ENCODE peak calls at places on chromosomes 6 and 20, in five cellular contexts. M, B, E, C and R are unnamed samples.

GRCh38 chr6:13462380-13463326 is 24.7 kb downstream of the GFOD1 start:
- DNase-seq in B (peak; percentile 60), E (no peak), C (no peak), M (no peak), R (no peak)

GRCh38 chr20:44532981-44533331 is 11.1 kb upstream of the SERINC3 start:
- DNase-seq in B (no peak), C (no peak), E (no peak), M (no peak), R (no peak)

GRCh38 chr6:44007818-44008660 is 119.2 kb downstream of the MRPL14 start:
- DNase-seq in M (no peak), E (no peak), C (no peak), B (no peak), R (no peak)

GRCh38 chr6:167722634-167723309 is 103.9 kb upstream of the AFDN start:
- DNase-seq in E (no peak), B (no peak), M (no peak), C (no peak), R (no peak)

GRCh38 chr6:41531591-41532582 is 14.3 kb upstream of the FOXP4 start:
- DNase-seq in C (no peak), E (peak; percentile 18), B (no peak), M (no peak), R (peak; percentile 67)

GRCh38 chr20:46021361-46022359 is 7.4 kb upstream of the SLC12A5 start:
- DNase-seq in M (peak; percentile 63), E (peak; percentile 53), B (peak; percentile 97), C (no peak), R (peak; percentile 40)

GRCh38 chr6:36610041-36610440 is 15.9 kb downstream of the SRSF3 start:
- DNase-seq in B (no peak), E (no peak), C (no peak), M (no peak), R (no peak)

GRCh38 chr6:142824491-142824890 is 120.5 kb downstream of the HIVEP2 start:
- DNase-seq in C (no peak), B (no peak), M (no peak), E (no peak), R (no peak)

GRCh38 chr6:154638369-154638768 is 94.8 kb upstream of the SCAF8 start:
- DNase-seq in M (no peak), C (no peak), E (no peak), B (no peak), R (no peak)

GRCh38 chr6:52063584-52064400 is 23.6 kb downstream of the PKHD1 start:
- DNase-seq in C (no peak), B (peak; percentile 79), M (no peak), E (peak; percentile 35), R (peak; percentile 81)

GRCh38 chr20:21191839-21192238 is 66.0 kb downstream of the KIZ start:
- DNase-seq in C (peak; percentile 52), E (no peak), B (peak; percentile 92), M (no peak), R (no peak)

GRCh38 chr6:168404560-168404959 is 36.4 kb upstream of the SMOC2 start:
- DNase-seq in B (no peak), M (no peak), E (no peak), C (no peak), R (no peak)

GRCh38 chr6:133621751-133622150 is 267.2 kb upstream of the TCF21 start:
- DNase-seq in M (no peak), E (no peak), B (no peak), C (no peak), R (no peak)

GRCh38 chr6:156557269-156557885 is 219.8 kb upstream of the ARID1B start:
- DNase-seq in M (no peak), B (peak; percentile 42), C (no peak), E (no peak), R (no peak)

GRCh38 chr20:47230811-47231256 is 125.7 kb downstream of the ZMYND8 start:
- DNase-seq in E (no peak), C (no peak), M (no peak), B (no peak), R (no peak)

GRCh38 chr20:49167811-49168507 is 20.2 kb downstream of the STAU1 start:
- DNase-seq in C (no peak), M (no peak), B (no peak), E (no peak), R (no peak)

GRCh38 chr20:49172413-49172812 is 15.7 kb downstream of the STAU1 start:
- DNase-seq in B (no peak), C (no peak), M (no peak), E (no peak), R (no peak)

GRCh38 chr20:49171928-49172327 is 16.2 kb downstream of the STAU1 start:
- DNase-seq in B (no peak), M (no peak), E (no peak), C (no peak), R (no peak)

GRCh38 chr20:49169547-49169946 is 18.6 kb downstream of the STAU1 start:
- DNase-seq in B (no peak), E (no peak), C (no peak), M (no peak), R (no peak)

GRCh38 chr20:49170714-49171113 is 17.4 kb downstream of the STAU1 start:
- DNase-seq in C (no peak), E (no peak), B (no peak), M (no peak), R (no peak)
- H3K27ac ChIP-seq in C (no peak overlapping the region), E (no peak overlapping the region), B (no peak overlapping the region), M (no peak overlapping the region), R (no peak overlapping the region)

GRCh38 chr20:57480444-57481152 is 44.3 kb downstream of the CTCFL start:
- DNase-seq in B (no peak), M (no peak), E (no peak), C (no peak), R (peak; percentile 14)
- H3K4me3 ChIP-seq in B (no peak overlapping the region), M (no peak overlapping the region), E (no peak overlapping the region), C (no peak overlapping the region), R (no peak overlapping the region)

GRCh38 chr6:112287836-112288235 is 33.5 kb upstream of the LAMA4 start:
- DNase-seq in C (no peak), B (no peak), M (no peak), E (no peak), R (no peak)

GRCh38 chr6:112286010-112286409 is 31.6 kb upstream of the LAMA4 start:
- DNase-seq in B (no peak), M (no peak), E (peak; percentile 39), C (no peak), R (peak; percentile 12)

GRCh38 chr6:112284603-112285002 is 30.2 kb upstream of the LAMA4 start:
- DNase-seq in E (no peak), M (no peak), C (no peak), B (no peak), R (no peak)

GRCh38 chr6:112289039-112289566 is 34.7 kb upstream of the LAMA4 start:
- DNase-seq in C (peak; percentile 75), E (no peak), B (peak; percentile 35), M (no peak), R (no peak)

DNA sequence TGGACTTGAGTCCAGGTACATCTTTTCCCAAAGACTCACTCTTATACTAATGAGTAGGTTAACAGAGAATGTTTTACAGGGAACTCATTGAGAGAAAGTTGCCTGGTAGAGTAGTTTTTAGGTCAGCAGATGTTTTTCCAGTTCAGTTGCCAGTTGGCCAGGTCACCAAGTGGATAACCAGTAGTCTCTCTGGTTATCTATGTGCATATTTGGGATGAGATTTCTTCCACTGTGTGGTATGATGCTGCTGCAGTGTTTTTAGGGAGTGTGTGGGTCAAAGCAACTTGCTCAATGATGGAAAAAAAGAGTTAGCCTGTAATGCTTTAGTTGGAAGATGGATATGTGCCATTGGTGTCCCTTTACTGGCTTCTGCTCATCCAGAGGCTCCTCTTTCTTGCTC is 32.4 kb upstream of the LAMA4 start:
- DNase-seq in C (no peak), B (no peak), E (no peak), M (no peak), R (no peak)
- H3K27ac ChIP-seq in C (no peak overlapping the region), B (no peak overlapping the region), E (no peak overlapping the region), M (no peak overlapping the region), R (no peak overlapping the region)

GRCh38 chr6:130365166-130366010 is 429 bp upstream of the TMEM200A start:
- DNase-seq in B (peak; percentile 90), C (peak; percentile 81), M (no peak), E (peak; percentile 30), R (no peak)

GRCh38 chr6:130364224-130364780 is 1.5 kb upstream of the TMEM200A start:
- DNase-seq in E (no peak), B (no peak), M (no peak), C (no peak), R (no peak)

GRCh38 chr6:130366011-130366963 is at the start of gene TMEM200A:
- DNase-seq in E (peak; percentile 14), B (peak; percentile 76), C (peak; percentile 67), M (no peak), R (no peak)

GRCh38 chr6:130369821-130370220 is 4.0 kb downstream of the TMEM200A start:
- DNase-seq in M (no peak), C (no peak), E (no peak), B (no peak), R (no peak)

GRCh38 chr6:130367767-130368166 is 1.9 kb downstream of the TMEM200A start:
- DNase-seq in B (no peak), C (no peak), M (no peak), E (no peak), R (no peak)
- H3K4me3 ChIP-seq in B (peak overlapping the region; percentile 89), C (peak overlapping the region; percentile 90), M (no peak overlapping the region), E (no peak overlapping the region), R (no peak overlapping the region)

GRCh38 chr20:8144282-8145245 is 12.5 kb downstream of the PLCB1 start:
- DNase-seq in E (peak; percentile 10), M (no peak), B (peak; percentile 8), C (no peak), R (no peak)

GRCh38 chr20:8143474-8143873 is 11.4 kb downstream of the PLCB1 start:
- DNase-seq in E (no peak), C (no peak), B (no peak), M (no peak), R (no peak)

GRCh38 chr20:8148501-8148900 is 16.4 kb downstream of the PLCB1 start:
- DNase-seq in C (no peak), E (no peak), B (no peak), M (no peak), R (no peak)

GRCh38 chr20:8147476-8147875 is 15.4 kb downstream of the PLCB1 start:
- DNase-seq in E (no peak), C (no peak), B (no peak), M (no peak), R (no peak)

GRCh38 chr20:8145246-8145639 is 13.2 kb downstream of the PLCB1 start:
- DNase-seq in M (no peak), C (no peak), B (no peak), E (no peak), R (no peak)
- H3K27ac ChIP-seq in M (no peak overlapping the region), C (no peak overlapping the region), B (no peak overlapping the region), E (no peak overlapping the region), R (no peak overlapping the region)

GRCh38 chr6:116090251-116090650 is 10.4 kb upstream of the NT5DC1 start:
- DNase-seq in C (no peak), E (no peak), B (no peak), M (no peak), R (no peak)
- H3K4me3 ChIP-seq in C (no peak overlapping the region), E (no peak overlapping the region), B (no peak overlapping the region), M (no peak overlapping the region), R (no peak overlapping the region)

GRCh38 chr20:50593005-50593335 is 82.8 kb downstream of the PTPN1 start:
- DNase-seq in C (no peak), B (no peak), M (no peak), E (no peak), R (no peak)
- H3K27ac ChIP-seq in C (no peak overlapping the region), B (no peak overlapping the region), M (no peak overlapping the region), E (no peak overlapping the region), R (no peak overlapping the region)

GRCh38 chr20:40843251-40843650 is 154.2 kb upstream of the MAFB start:
- DNase-seq in E (no peak), B (no peak), M (no peak), C (no peak), R (no peak)
- H3K4me3 ChIP-seq in E (no peak overlapping the region), B (no peak overlapping the region), M (no peak overlapping the region), C (no peak overlapping the region), R (no peak overlapping the region)